ENCODE peak calls at places on chromosomes 5 and 9, in six cellular contexts. J is choroid plexus epithelial cell, M is breast epithelium, W is AG09309, L is type B pancreatic cell, X is pancreas. T is an unnamed sample.

GRCh38 chr5:146825033-146825432 is 53.5 kb downstream of the PPP2R2B start:
- DNase-seq in M (no peak), J (peak; percentile 56), W (no peak), L (peak; percentile 70), X (no peak), T (no peak)

GRCh38 chr5:177600458-177601018 is 606 bp downstream of the B4GALT7 start:
- DNase-seq in L (no peak), M (no peak), J (peak; percentile 38), X (no peak), W (no peak), T (no peak)

GRCh38 chr9:114836769-114837168 is 30.9 kb upstream of the TNFSF15 start:
- DNase-seq in W (no peak), M (no peak), X (no peak), J (no peak), L (no peak), T (no peak)

GRCh38 chr9:37464006-37464405 is 1.2 kb downstream of the ZBTB5 start:
- DNase-seq in J (no peak), M (no peak), L (no peak), W (no peak), X (no peak), T (no peak)

GRCh38 chr5:157648275-157648990 is 3.8 kb downstream of the SOX30 start:
- DNase-seq in X (no peak), W (no peak), L (no peak), M (no peak), J (no peak), T (no peak)

GRCh38 chr9:137809038-137809630 is 68.4 kb upstream of the CACNA1B start:
- DNase-seq in X (no peak), L (no peak), W (no peak), J (no peak), M (no peak), T (peak; percentile 82)

GRCh38 chr5:150797384-150797783 is 18.8 kb downstream of the SMIM3 start:
- DNase-seq in L (no peak), J (no peak), W (no peak), M (no peak), X (no peak), T (no peak)

GRCh38 chr5:96478983-96479382 is 45.9 kb upstream of the PCSK1 start:
- DNase-seq in W (no peak), M (no peak), J (no peak), L (no peak), X (no peak), T (no peak)

GRCh38 chr9:21995652-21996275 is 1.2 kb downstream of the CDKN2B-AS1 start:
- DNase-seq in L (no peak), J (peak; percentile 74), W (no peak), X (peak; percentile 80), M (no peak), T (peak; percentile 38)

GRCh38 chr9:34546102-34546833 is 23.5 kb upstream of the ENHO start:
- DNase-seq in W (no peak), M (no peak), X (peak; percentile 38), J (no peak), L (no peak), T (no peak)

GRCh38 chr9:131500939-131501541 is 1.7 kb upstream of the POMT1 start:
- DNase-seq in M (no peak), X (no peak), W (peak; percentile 28), J (peak; percentile 67), L (no peak), T (no peak)

GRCh38 chr5:168865973-168866372 is 286.8 kb upstream of the PANK3 start:
- DNase-seq in L (no peak), W (no peak), J (no peak), M (no peak), X (no peak), T (no peak)

GRCh38 chr5:91307023-91307422 is 76.1 kb downstream of the ARRDC3 start:
- DNase-seq in X (no peak), W (peak; percentile 92), J (peak; percentile 36), M (no peak), L (no peak), T (no peak)

GRCh38 chr9:121708768-121709488 is 57.5 kb downstream of the DAB2IP start:
- DNase-seq in J (no peak), X (peak; percentile 25), M (no peak), W (no peak), L (no peak), T (no peak)

GRCh38 chr9:131216806-131217205 is 59.5 kb downstream of the FAM78A start:
- DNase-seq in X (no peak), J (no peak), M (no peak), W (no peak), L (no peak), T (no peak)

GRCh38 chr5:316210-317085 is 5.1 kb upstream of the AHRR start:
- DNase-seq in J (no peak), X (no peak), L (no peak), W (no peak), M (no peak), T (peak; percentile 11)

GRCh38 chr9:129012343-129012742 is 15.8 kb downstream of the SH3GLB2 start:
- DNase-seq in X (no peak), M (no peak), L (no peak), W (no peak), J (no peak), T (no peak)

GRCh38 chr9:94018628-94019027 is 63.5 kb upstream of the BARX1 start:
- DNase-seq in X (no peak), W (no peak), L (no peak), J (peak; percentile 92), M (no peak), T (no peak)

GRCh38 chr5:77550416-77550815 is 58.3 kb upstream of the WDR41 start:
- DNase-seq in W (no peak), X (no peak), M (no peak), J (peak; percentile 1), L (no peak), T (no peak)

GRCh38 chr9:615756-616155 is 225.7 kb upstream of the DMRT1 start:
- DNase-seq in L (no peak), J (no peak), W (no peak), M (no peak), X (no peak), T (no peak)

GRCh38 chr5:112915831-112916230 is 6.2 kb downstream of the REEP5 start:
- DNase-seq in M (no peak), X (no peak), W (no peak), J (no peak), L (no peak), T (no peak)

GRCh38 chr5:142428036-142428772 is 103.4 kb upstream of the SPRY4 start:
- DNase-seq in M (no peak), W (no peak), J (no peak), X (no peak), L (no peak), T (no peak)

GRCh38 chr5:41763096-41763495 is 107.1 kb downstream of the OXCT1 start:
- DNase-seq in J (peak; percentile 59), L (no peak), X (no peak), M (no peak), W (peak; percentile 21), T (no peak)

GRCh38 chr9:122087406-122088200 is 5.5 kb downstream of the TTLL11 start:
- DNase-seq in L (no peak), X (no peak), W (peak; percentile 44), J (no peak), M (no peak), T (no peak)

GRCh38 chr5:143057580-143057999 is 287.4 kb downstream of the ARHGAP26 start:
- DNase-seq in W (no peak), L (no peak), M (no peak), X (no peak), J (peak; percentile 56), T (no peak)

GRCh38 chr5:57166250-57166649 is 7.6 kb upstream of the GPBP1 start:
- DNase-seq in X (no peak), W (no peak), J (peak; percentile 58), L (no peak), M (no peak), T (no peak)

GRCh38 chr9:127311239-127311741 is 46.7 kb downstream of the GARNL3 start:
- DNase-seq in L (no peak), X (no peak), M (no peak), W (no peak), J (peak; percentile 74), T (peak; percentile 20)
- TF ChIP-seq CTCF in L (peak; percentile 58), X (peak; percentile 17), M (no peak), W (peak; percentile 54), J (peak; percentile 55), T (peak; percentile 37)

DNA sequence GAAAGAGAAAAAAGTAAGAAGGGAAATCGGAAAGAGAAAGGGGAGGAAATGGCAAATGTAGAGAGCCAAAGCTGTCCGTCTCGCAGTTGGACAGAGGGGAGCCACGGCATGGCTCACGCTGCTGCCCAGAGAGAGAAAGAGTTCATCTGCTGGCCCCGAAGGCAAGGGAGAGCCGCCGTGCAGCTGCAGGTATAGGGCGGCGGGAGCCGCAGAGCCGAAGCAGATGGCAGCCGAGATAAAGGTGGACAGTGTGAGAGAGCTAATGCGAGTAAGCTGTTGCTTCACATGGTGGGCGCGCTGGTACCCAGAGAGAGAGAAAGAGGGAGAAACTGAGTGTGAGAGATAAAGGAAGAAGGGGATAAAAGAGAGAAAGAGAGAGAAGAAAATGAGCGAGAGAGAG is 188.4 kb upstream of the PPP1R26 start:
- DNase-seq in L (no peak), W (no peak), X (no peak), J (no peak), M (no peak), T (no peak)
- TF ChIP-seq CTCF in L (no peak), W (no peak), X (no peak), J (no peak), M (no peak), T (no peak)

GRCh38 chr9:7284517-7284916 is 515.1 kb downstream of the DMAC1 start:
- DNase-seq in W (no peak), L (no peak), X (no peak), M (no peak), J (no peak), T (no peak)
- TF ChIP-seq CTCF in W (no peak), L (no peak), X (no peak), M (no peak), J (no peak), T (no peak)

GRCh38 chr9:73050062-73050814 is 97.4 kb upstream of the ALDH1A1 start:
- DNase-seq in M (no peak), W (peak; percentile 88), L (no peak), X (no peak), J (peak; percentile 56), T (no peak)
- TF ChIP-seq CTCF in M (no peak), W (peak; percentile 31), L (peak; percentile 60), X (no peak), J (peak; percentile 30), T (no peak)

GRCh38 chr5:65076251-65076869 is 307.6 kb downstream of the CWC27 start:
- DNase-seq in W (peak; percentile 46), X (no peak), M (no peak), J (peak; percentile 74), L (no peak), T (peak; percentile 32)
- TF ChIP-seq CTCF in W (no peak), X (no peak), M (no peak), J (peak; percentile 52), L (peak; percentile 20), T (peak; percentile 42)

GRCh38 chr5:66793049-66793448 is 196.9 kb downstream of the MAST4 start:
- DNase-seq in M (no peak), X (no peak), L (no peak), W (no peak), J (no peak), T (no peak)

GRCh38 chr5:66796306-66797292 is 200.4 kb downstream of the MAST4 start:
- DNase-seq in J (peak; percentile 10), X (no peak), W (no peak), L (no peak), M (no peak), T (no peak)
- TF ChIP-seq CTCF in J (peak; percentile 35), X (no peak), W (peak; percentile 27), L (peak; percentile 49), M (no peak), T (no peak)